ENCODE peak calls at places on chromosomes 4 and X, in six cellular contexts. R is HepG2, O is GM12878, P is endothelial cell of umbilical vein, D is A549, N is K562. F is an unnamed sample.

GRCh38 chrX:115428011-115428410 is 133.0 kb upstream of the PLS3 start:
- DNase-seq in R (no peak), O (no peak), P (no peak), N (no peak), D (no peak), F (no peak)

GRCh38 chr4:81844717-81845116 is 373.0 kb upstream of the RASGEF1B start:
- DNase-seq in O (peak; percentile 12), P (peak; percentile 79), R (peak; percentile 70), D (peak; percentile 71), N (peak; percentile 57), F (peak; percentile 66)

GRCh38 chrX:76428243-76429130 is 977 bp downstream of the MAGEE1 start:
- DNase-seq in R (no peak), P (no peak), N (no peak), D (no peak), O (no peak), F (no peak)

GRCh38 chr4:92334716-92335350 is 31.1 kb downstream of the GRID2 start:
- DNase-seq in D (no peak), P (no peak), R (no peak), N (no peak), O (no peak), F (no peak)

GRCh38 chr4:118410143-118410542 is 57.3 kb upstream of the PRSS12 start:
- DNase-seq in D (no peak), R (no peak), N (no peak), O (no peak), P (no peak), F (no peak)

GRCh38 chrX:2351321-2351720 is 149.5 kb downstream of the DHRSX start:
- DNase-seq in P (peak; percentile 8), D (peak; percentile 71), R (no peak), O (no peak), N (no peak), F (no peak)

GRCh38 chr4:30754021-30754420 is 33.9 kb downstream of the PCDH7 start:
- DNase-seq in O (no peak), P (peak; percentile 73), D (no peak), R (no peak), N (no peak), F (no peak)

GRCh38 chr4:41183021-41183553 is 31.3 kb downstream of the APBB2 start:
- DNase-seq in O (no peak), N (no peak), P (no peak), R (no peak), D (no peak), F (no peak)

GRCh38 chrX:42714981-42715688 is 62.8 kb downstream of the PPP1R2C start:
- DNase-seq in R (peak; percentile 14), D (peak; percentile 36), N (no peak), O (no peak), P (peak; percentile 49), F (no peak)

GRCh38 chr4:20078644-20079043 is 173.1 kb upstream of the SLIT2 start:
- DNase-seq in O (no peak), P (no peak), R (no peak), D (no peak), N (no peak), F (no peak)

GRCh38 chr4:43987331-43987944 is 461.2 kb downstream of the KCTD8 start:
- DNase-seq in R (no peak), O (no peak), P (peak; percentile 35), N (no peak), D (no peak), F (no peak)

GRCh38 chrX:45445745-45446412 is 245.2 kb upstream of the DIPK2B start:
- DNase-seq in N (no peak), R (no peak), O (no peak), P (peak; percentile 72), D (peak; percentile 31), F (peak; percentile 35)

GRCh38 chr4:173171098-173171497 is 2.5 kb downstream of the GALNT7 start:
- DNase-seq in O (no peak), P (peak; percentile 46), N (peak; percentile 27), R (peak; percentile 2), D (peak; percentile 38), F (peak; percentile 61)

GRCh38 chrX:12970691-12971202 is 4.2 kb upstream of the TMSB4X start:
- DNase-seq in D (no peak), P (peak; percentile 84), O (peak; percentile 55), R (peak; percentile 27), N (no peak), F (peak; percentile 87)

GRCh38 chrX:24515447-24515846 is 50.4 kb downstream of the PDK3 start:
- DNase-seq in O (no peak), P (peak; percentile 33), R (no peak), D (peak; percentile 37), N (no peak), F (peak; percentile 12)

GRCh38 chr4:76203541-76203940 is 10.1 kb downstream of the SCARB2 start:
- DNase-seq in R (no peak), D (no peak), N (no peak), O (no peak), P (no peak), F (no peak)

GRCh38 chr4:3371581-3372001 is 70.2 kb upstream of the HGFAC start:
- DNase-seq in D (no peak), O (no peak), P (no peak), R (no peak), N (no peak), F (peak; percentile 36)

GRCh38 chr4:185656467-185656890 is 121.2 kb upstream of the PDLIM3 start:
- DNase-seq in D (no peak), P (peak; percentile 61), O (no peak), N (no peak), R (no peak), F (no peak)

GRCh38 chrX:45527834-45528233 is 327.2 kb upstream of the DIPK2B start:
- DNase-seq in N (no peak), R (no peak), O (no peak), P (no peak), D (no peak), F (no peak)

GRCh38 chrX:37302569-37302968 is 46.6 kb upstream of the PRRG1 start:
- DNase-seq in O (no peak), R (peak; percentile 7), P (peak; percentile 43), D (no peak), N (no peak), F (peak; percentile 47)

GRCh38 chr4:80963051-80963450 is 67.5 kb upstream of the BMP3 start:
- DNase-seq in D (peak; percentile 6), N (no peak), P (no peak), O (no peak), R (no peak), F (no peak)

GRCh38 chr4:1720163-1720983 is 750 bp downstream of the TMEM129 start:
- DNase-seq in P (peak; percentile 51), O (no peak), D (no peak), R (no peak), N (peak; percentile 60), F (peak; percentile 80)

GRCh38 chrX:14916017-14916674 is 42.9 kb downstream of the MOSPD2 start:
- DNase-seq in P (peak; percentile 17), D (no peak), O (no peak), R (no peak), N (no peak), F (no peak)

DNA sequence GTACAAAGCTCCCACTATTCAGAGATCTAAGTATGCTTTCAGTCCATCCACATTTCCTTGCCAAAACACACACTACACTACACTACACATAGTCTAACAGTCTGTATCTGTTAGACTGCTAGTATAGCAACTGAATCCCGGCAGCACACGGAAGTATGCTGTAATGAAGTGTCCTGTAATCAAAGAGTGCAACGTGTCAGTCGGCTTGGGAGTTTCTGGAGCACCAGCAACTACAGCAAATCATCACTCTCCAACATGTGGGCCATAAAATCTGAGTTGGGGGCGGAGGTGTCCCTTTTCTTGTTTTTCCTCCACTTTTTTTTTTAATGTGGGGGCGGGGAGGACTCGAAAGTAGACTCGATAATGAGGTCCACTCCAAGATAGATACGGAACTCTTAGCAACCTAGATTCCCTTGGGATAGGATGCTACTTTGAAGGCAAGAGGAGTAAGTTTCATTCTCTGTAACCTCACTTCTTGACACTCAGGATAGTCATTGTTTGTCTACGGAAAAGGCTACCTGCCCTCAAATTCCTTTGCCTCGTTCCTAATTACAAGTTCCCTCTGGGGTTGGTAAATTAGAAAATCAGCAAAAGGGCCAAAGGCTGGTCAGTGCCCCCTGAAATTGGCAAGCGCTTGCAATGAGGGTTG is 722 bp downstream of the SLC10A7 start:
- DNase-seq in N (peak; percentile 31), D (peak; percentile 6), O (peak; percentile 32), P (peak; percentile 79), R (peak; percentile 71), F (peak; percentile 65)
- TF ChIP-seq POLR2A in N (no peak), D (no peak), O (peak; percentile 43), P (no peak), R (no peak), F (no peak)

GRCh38 chrX:30327762-30328161 is 18.6 kb upstream of the NR0B1 start:
- DNase-seq in D (no peak), O (no peak), N (no peak), R (no peak), P (no peak), F (no peak)
- H3K4me3 ChIP-seq in D (no peak overlapping the region), O (no peak overlapping the region), N (no peak overlapping the region), R (no peak overlapping the region), P (no peak overlapping the region), F (no peak overlapping the region)

DNA sequence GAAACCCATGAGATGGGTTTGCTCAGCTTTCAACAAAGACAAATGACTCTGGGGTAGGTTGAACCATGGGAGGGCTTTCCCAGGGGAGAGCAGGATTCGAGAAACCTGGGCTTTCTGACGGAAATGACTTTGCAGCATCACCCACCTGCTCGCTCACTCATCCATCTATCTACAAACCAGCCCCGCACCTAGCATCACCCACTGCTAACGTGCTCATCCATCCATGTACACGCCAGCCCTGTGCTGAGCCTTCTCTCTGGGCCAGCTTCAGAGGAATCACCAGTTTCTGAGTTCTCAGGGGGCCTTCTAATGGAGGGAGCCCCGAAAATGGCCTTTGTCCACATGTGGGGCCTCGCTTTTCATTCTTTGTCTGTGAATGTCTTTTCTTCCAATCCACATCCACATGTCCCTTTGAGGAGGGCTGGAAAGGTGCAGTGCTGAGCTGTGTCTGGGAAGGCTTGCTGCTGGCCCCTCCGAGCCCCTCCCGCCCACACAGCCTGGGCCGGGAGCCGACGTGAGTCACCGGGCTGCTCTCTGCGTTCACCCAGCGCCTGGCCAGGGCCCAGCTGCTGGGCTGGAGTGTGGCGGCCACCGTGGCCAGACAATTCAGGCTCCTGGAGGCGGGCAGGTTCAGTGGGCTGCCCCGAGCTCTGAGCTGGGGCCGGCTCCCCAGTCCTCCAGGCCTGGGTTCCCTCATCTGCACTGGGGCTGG is 14.7 kb downstream of the SORCS2 start:
- DNase-seq in N (peak; percentile 50), O (no peak), R (no peak), P (peak; percentile 72), D (peak; percentile 56), F (no peak)
- TF ChIP-seq MYC in N (no peak), O (no peak), R (no peak), P (no peak), D (no peak), F (no peak)

DNA sequence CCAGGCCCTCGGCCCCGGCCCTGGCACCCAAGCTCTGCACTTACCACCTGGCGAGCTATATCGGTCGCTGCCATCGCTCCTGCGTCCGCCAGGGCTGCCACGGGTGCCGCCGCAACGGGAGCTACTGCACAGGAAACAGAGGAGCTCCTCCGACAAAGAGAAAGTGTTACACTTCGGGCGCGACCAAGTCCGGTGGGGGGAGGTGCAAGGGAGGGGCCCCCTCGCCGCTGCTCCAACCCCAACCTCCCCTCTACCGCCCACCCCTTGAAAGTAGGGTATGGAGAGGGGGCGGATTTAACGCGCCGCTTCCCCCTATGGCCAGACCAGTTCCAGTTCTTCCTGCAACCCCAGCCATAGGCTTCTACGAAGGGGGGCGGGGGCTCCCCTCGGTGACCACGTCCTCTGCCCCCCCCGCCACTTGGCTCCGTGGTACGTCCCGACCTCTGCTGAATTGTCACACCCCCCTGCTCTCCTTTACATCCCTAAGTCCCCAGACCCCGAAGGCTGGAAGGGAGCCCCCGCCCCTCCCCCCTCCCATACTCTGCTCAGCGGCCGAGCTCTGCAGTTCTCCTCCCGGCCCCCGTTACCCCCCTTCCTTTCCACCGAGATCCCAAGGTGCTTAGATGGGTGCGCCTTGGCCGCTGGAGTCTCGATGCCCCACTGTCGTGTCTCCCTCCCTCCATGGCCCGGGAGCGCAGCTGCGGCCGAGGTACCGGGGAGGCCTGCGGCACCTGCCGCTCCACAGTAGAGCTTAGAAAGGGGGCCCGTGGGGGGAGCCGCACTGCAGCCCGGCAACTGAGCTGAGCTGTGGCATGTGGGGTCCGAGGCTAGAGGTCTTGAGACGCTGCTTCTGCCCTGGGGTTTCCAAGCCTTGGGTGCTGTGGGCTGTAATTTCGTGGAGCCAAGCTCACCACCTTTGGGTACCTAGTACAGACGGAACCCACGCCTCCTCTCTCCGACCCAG is at the start of gene SEPTIN6:
- DNase-seq in R (peak; percentile 59), O (no peak), D (peak; percentile 75), N (peak; percentile 80), P (peak; percentile 60), F (peak; percentile 92)
- TF ChIP-seq POLR2A in R (peak; percentile 75), O (peak; percentile 98), D (peak; percentile 35), N (peak; percentile 80), P (peak; percentile 55), F (peak; percentile 85)